ENCODE peak calls at places on chromosomes 12 and 14, in eight cellular contexts. R, K, D, C, J, X, V and Q are unnamed samples.
A peak's percentile ranks its signal among the peaks of the same experiment; 100 is the strongest.

GRCh38 chr12:6788972-6789905 is at the start of gene CD4:
- DNase-seq in R (no peak), K (no peak), D (no peak), C (peak; percentile 76), J (no peak), X (no peak), V (no peak), Q (no peak)

GRCh38 chr12:119869720-119870119 is 7.4 kb downstream of the CIT start:
- DNase-seq in R (no peak), K (no peak), D (no peak), C (peak; percentile 69), J (peak; percentile 97), X (peak; percentile 85), V (peak; percentile 90), Q (no peak)

GRCh38 chr12:131287015-131287937 is 333.6 kb downstream of the ADGRD1 start:
- DNase-seq in R (no peak), K (no peak), D (no peak), C (no peak), J (no peak), X (no peak), V (no peak), Q (no peak)

GRCh38 chr12:67043771-67044170 is 225.4 kb upstream of the CAND1 start:
- DNase-seq in R (no peak), K (no peak), D (no peak), C (no peak), J (no peak), X (no peak), V (no peak), Q (no peak)

GRCh38 chr14:100067971-100068959 is 3.0 kb downstream of the EVL start:
- DNase-seq in R (peak; percentile 18), K (no peak), D (peak; percentile 82), C (peak; percentile 56), J (peak; percentile 55), X (peak; percentile 44), V (peak; percentile 11), Q (no peak)

GRCh38 chr14:66284346-66284745 is 201.8 kb upstream of the CCDC196 start:
- DNase-seq in R (no peak), K (no peak), D (no peak), C (no peak), J (peak; percentile 36), X (peak; percentile 5), V (peak; percentile 6), Q (no peak)

GRCh38 chr12:90262261-90262660 is 553.6 kb upstream of the ATP2B1 start:
- DNase-seq in R (no peak), K (no peak), D (no peak), C (no peak), J (peak; percentile 48), X (no peak), V (peak; percentile 53), Q (no peak)

GRCh38 chr14:67477926-67478915 is 10.3 kb downstream of the TMEM229B start:
- DNase-seq in R (no peak), K (no peak), D (no peak), C (no peak), J (no peak), X (no peak), V (no peak), Q (peak; percentile 91)

GRCh38 chr12:125999643-126000042 is 934.4 kb downstream of the AACS start:
- DNase-seq in R (no peak), K (no peak), D (no peak), C (no peak), J (no peak), X (no peak), V (no peak), Q (no peak)

GRCh38 chr14:36580141-36580855 is 2.1 kb downstream of the NKX2-8 start:
- DNase-seq in R (no peak), K (no peak), D (no peak), C (no peak), J (no peak), X (no peak), V (no peak), Q (no peak)

GRCh38 chr12:100141666-100141997 is 1.0 kb downstream of the BLTP3B start:
- DNase-seq in R (no peak), K (no peak), D (no peak), C (peak; percentile 37), J (peak; percentile 93), X (peak; percentile 87), V (peak; percentile 72), Q (no peak)

GRCh38 chr12:102675672-102676071 is 195.3 kb upstream of the IGF1 start:
- DNase-seq in R (no peak), K (no peak), D (no peak), C (no peak), J (no peak), X (no peak), V (peak; percentile 38), Q (no peak)

GRCh38 chr14:55979096-55979495 is 139.1 kb upstream of the PELI2 start:
- DNase-seq in R (no peak), K (no peak), D (no peak), C (no peak), J (no peak), X (no peak), V (no peak), Q (no peak)

GRCh38 chr12:130017571-130018449 is 114.0 kb upstream of the TMEM132D start:
- DNase-seq in R (peak; percentile 73), K (no peak), D (no peak), C (no peak), J (no peak), X (no peak), V (no peak), Q (peak; percentile 58)

GRCh38 chr12:91496337-91496736 is 313.7 kb upstream of the DCN start:
- DNase-seq in R (no peak), K (no peak), D (no peak), C (no peak), J (peak; percentile 9), X (no peak), V (no peak), Q (no peak)

GRCh38 chr12:110199360-110200123 is 75.4 kb downstream of the IFT81 start:
- DNase-seq in R (no peak), K (no peak), D (no peak), C (no peak), J (peak; percentile 75), X (peak; percentile 81), V (peak; percentile 50), Q (no peak)

GRCh38 chr12:57679697-57680096 is 14.2 kb upstream of the OS9 start:
- DNase-seq in R (no peak), K (no peak), D (no peak), C (no peak), J (no peak), X (no peak), V (no peak), Q (no peak)

GRCh38 chr12:52231305-52232232 is 1.5 kb upstream of the KRT7 start:
- DNase-seq in R (no peak), K (no peak), D (no peak), C (no peak), J (no peak), X (no peak), V (no peak), Q (no peak)

GRCh38 chr12:124655317-124656213 is 88.2 kb upstream of the NCOR2 start:
- DNase-seq in R (peak; percentile 81), K (no peak), D (no peak), C (peak; percentile 90), J (peak; percentile 95), X (peak; percentile 98), V (peak; percentile 87), Q (peak; percentile 21)

GRCh38 chr12:109800536-109800935 is 32.7 kb downstream of the TRPV4 start:
- DNase-seq in R (no peak), K (no peak), D (no peak), C (no peak), J (no peak), X (no peak), V (no peak), Q (no peak)

GRCh38 chr12:100675432-100675831 is 101.9 kb downstream of the GAS2L3 start:
- DNase-seq in R (peak; percentile 39), K (no peak), D (no peak), C (peak; percentile 20), J (peak; percentile 81), X (peak; percentile 81), V (peak; percentile 20), Q (no peak)

GRCh38 chr12:51222461-51222860 is 4.6 kb upstream of the POU6F1 start:
- DNase-seq in R (no peak), K (no peak), D (no peak), C (no peak), J (no peak), X (peak; percentile 23), V (no peak), Q (no peak)

GRCh38 chr14:29687071-29687765 is 240.4 kb downstream of the PRKD1 start:
- DNase-seq in R (no peak), K (no peak), D (no peak), C (no peak), J (no peak), X (peak; percentile 29), V (no peak), Q (no peak)

GRCh38 chr12:131340616-131341210 is 370.2 kb upstream of the SFSWAP start:
- DNase-seq in R (no peak), K (no peak), D (no peak), C (no peak), J (no peak), X (no peak), V (no peak), Q (no peak)

GRCh38 chr12:92064420-92064819 is 81.2 kb downstream of the BTG1 start:
- DNase-seq in R (no peak), K (no peak), D (no peak), C (no peak), J (no peak), X (no peak), V (no peak), Q (no peak)